ENCODE peak calls at places on chromosomes 7 and 10, in six cellular contexts. M, N, K, V, J and H are unnamed samples.

GRCh38 chr10:24351883-24352778 is 143.2 kb downstream of the KIAA1217 start:
- DNase-seq in J (no peak), K (no peak), M (peak), V (no peak), N (no peak), H (no peak)

GRCh38 chr10:130218936-130219335 is 82.7 kb downstream of the GLRX3 start:
- DNase-seq in M (no peak), V (no peak), K (no peak), J (no peak), N (no peak), H (no peak)

GRCh38 chr10:89563861-89564478 is 28.6 kb upstream of the SLC16A12 start:
- DNase-seq in J (peak), V (peak), M (peak), N (no peak), K (peak), H (no peak)

GRCh38 chr10:37948210-37948609 is 28.2 kb downstream of the ZNF25 start:
- DNase-seq in V (no peak), J (no peak), N (no peak), K (no peak), M (peak), H (no peak)

GRCh38 chr10:89001428-89002072 is 11.0 kb downstream of the FAS start:
- DNase-seq in V (no peak), J (no peak), M (peak), N (no peak), K (no peak), H (no peak)

GRCh38 chr10:121245799-121246198 is 352.4 kb downstream of the FGFR2 start:
- DNase-seq in V (no peak), K (no peak), N (no peak), M (no peak), J (no peak), H (no peak)

GRCh38 chr10:63465293-63466167 is at the start of gene JMJD1C:
- DNase-seq in V (peak), J (peak), K (peak), M (peak), N (peak), H (peak)

GRCh38 chr7:151769189-151769821 is 107.6 kb downstream of the PRKAG2 start:
- DNase-seq in V (no peak), N (peak), J (peak), M (no peak), K (no peak), H (no peak)

GRCh38 chr7:192035-192649 is at the start of gene FAM20C:
- DNase-seq in V (peak), K (peak), M (peak), J (no peak), N (peak), H (peak)

GRCh38 chr10:351770-352318 is 216.6 kb downstream of the ZMYND11 start:
- DNase-seq in J (no peak), M (no peak), N (no peak), V (no peak), K (no peak), H (no peak)

GRCh38 chr7:87475359-87476178 is at the start of gene ABCB4:
- DNase-seq in M (peak), N (peak), K (peak), V (no peak), J (no peak), H (peak)

GRCh38 chr10:49312291-49312869 is 13.4 kb downstream of the C10orf71 start:
- DNase-seq in N (no peak), K (no peak), M (no peak), J (no peak), V (no peak), H (peak)

GRCh38 chr10:71687077-71687476 is 32.5 kb downstream of the C10orf105 start:
- DNase-seq in N (no peak), V (no peak), K (no peak), J (no peak), M (no peak), H (no peak)

GRCh38 chr10:13633689-13634088 is 46.9 kb downstream of the PRPF18 start:
- DNase-seq in N (peak), J (no peak), V (no peak), K (peak), M (no peak), H (peak)

GRCh38 chr10:71279590-71280170 is 39.4 kb upstream of the SLC29A3 start:
- DNase-seq in K (no peak), N (no peak), V (no peak), J (no peak), M (no peak), H (no peak)

GRCh38 chr7:66281678-66282593 is 76.8 kb downstream of the TPST1 start:
- DNase-seq in J (no peak), V (peak), N (peak), M (peak), K (peak), H (no peak)

GRCh38 chr10:114173680-114174461 is at the start of gene CCDC186:
- DNase-seq in M (peak), V (peak), N (peak), J (peak), K (peak), H (peak)

GRCh38 chr10:100828744-100829102 is 83.3 kb downstream of the PAX2 start:
- DNase-seq in N (no peak), J (peak), M (no peak), V (no peak), K (no peak), H (no peak)

GRCh38 chr10:34180749-34181148 is 634.3 kb downstream of the PARD3 start:
- DNase-seq in V (no peak), N (no peak), K (no peak), M (no peak), J (no peak), H (no peak)

GRCh38 chr7:17043012-17043877 is 161.5 kb upstream of the AGR3 start:
- DNase-seq in J (no peak), K (no peak), M (peak), N (no peak), V (peak), H (no peak)

GRCh38 chr7:67823345-67823744 is 826.7 kb downstream of the TYW1 start:
- DNase-seq in M (peak), J (no peak), N (no peak), V (peak), K (no peak), H (no peak)

GRCh38 chr10:499991-500390 is 189.5 kb downstream of the DIP2C start:
- DNase-seq in V (no peak), J (no peak), K (no peak), M (no peak), N (peak), H (peak)

GRCh38 chr10:104072786-104073185 is 12.9 kb downstream of the COL17A1 start:
- DNase-seq in J (no peak), M (no peak), N (no peak), V (no peak), K (no peak), H (no peak)

GRCh38 chr7:155227788-155228458 is 69.8 kb upstream of the INSIG1 start:
- DNase-seq in K (no peak), J (no peak), V (no peak), N (no peak), M (no peak), H (no peak)

GRCh38 chr7:155227004-155227787 is 70.5 kb upstream of the INSIG1 start:
- DNase-seq in N (no peak), M (no peak), K (no peak), V (no peak), J (no peak), H (no peak)

GRCh38 chr7:155225095-155225494 is 72.6 kb upstream of the INSIG1 start:
- DNase-seq in M (no peak), J (no peak), N (no peak), V (no peak), K (no peak), H (no peak)

GRCh38 chr7:155225516-155225915 is 72.2 kb upstream of the INSIG1 start:
- DNase-seq in J (no peak), N (no peak), V (no peak), M (no peak), K (no peak), H (no peak)

GRCh38 chr7:155226261-155227003 is 71.2 kb upstream of the INSIG1 start:
- DNase-seq in V (no peak), J (no peak), N (no peak), K (no peak), M (no peak), H (no peak)
- TF ChIP-seq CTCF in V (no peak), J (no peak), N (no peak), K (no peak), M (no peak), H (no peak)

GRCh38 chr10:122306744-122307143 is 35.6 kb downstream of the BTBD16 start:
- DNase-seq in J (no peak), N (no peak), K (no peak), V (no peak), M (no peak), H (no peak)
- H3K27ac ChIP-seq in J (no peak), N (no peak), K (no peak), V (peak), M (no peak), H (peak)

GRCh38 chr10:113113241-113113640 is 163.2 kb downstream of the TCF7L2 start:
- DNase-seq in K (no peak), N (no peak), M (no peak), V (no peak), J (no peak), H (no peak)
- TF ChIP-seq CTCF in K (no peak), N (no peak), M (no peak), V (no peak), J (no peak), H (no peak)

GRCh38 chr7:44738876-44739665 is 9.6 kb upstream of the ZMIZ2 start:
- DNase-seq in V (no peak), N (no peak), M (no peak), K (no peak), J (no peak), H (no peak)
- H3K27ac ChIP-seq in V (no peak), N (no peak), M (no peak), K (no peak), J (no peak), H (no peak)

GRCh38 chr10:111765216-111765615 is 418.3 kb downstream of the GPAM start:
- DNase-seq in M (no peak), K (no peak), V (no peak), J (no peak), N (no peak), H (no peak)

GRCh38 chr10:111756541-111757061 is 427.0 kb downstream of the GPAM start:
- DNase-seq in V (peak), K (peak), M (peak), J (peak), N (peak), H (peak)

GRCh38 chr10:111766464-111766863 is 417.1 kb downstream of the GPAM start:
- DNase-seq in K (no peak), N (no peak), J (no peak), M (no peak), V (no peak), H (no peak)

GRCh38 chr10:111758593-111758992 is 425.0 kb downstream of the GPAM start:
- DNase-seq in K (no peak), M (no peak), J (no peak), N (no peak), V (no peak), H (no peak)

GRCh38 chr10:111762114-111762513 is 421.5 kb downstream of the GPAM start:
- DNase-seq in N (no peak), M (no peak), V (no peak), K (no peak), J (no peak), H (no peak)
- TF ChIP-seq CTCF in N (no peak), M (no peak), V (no peak), K (no peak), J (no peak), H (no peak)

DNA sequence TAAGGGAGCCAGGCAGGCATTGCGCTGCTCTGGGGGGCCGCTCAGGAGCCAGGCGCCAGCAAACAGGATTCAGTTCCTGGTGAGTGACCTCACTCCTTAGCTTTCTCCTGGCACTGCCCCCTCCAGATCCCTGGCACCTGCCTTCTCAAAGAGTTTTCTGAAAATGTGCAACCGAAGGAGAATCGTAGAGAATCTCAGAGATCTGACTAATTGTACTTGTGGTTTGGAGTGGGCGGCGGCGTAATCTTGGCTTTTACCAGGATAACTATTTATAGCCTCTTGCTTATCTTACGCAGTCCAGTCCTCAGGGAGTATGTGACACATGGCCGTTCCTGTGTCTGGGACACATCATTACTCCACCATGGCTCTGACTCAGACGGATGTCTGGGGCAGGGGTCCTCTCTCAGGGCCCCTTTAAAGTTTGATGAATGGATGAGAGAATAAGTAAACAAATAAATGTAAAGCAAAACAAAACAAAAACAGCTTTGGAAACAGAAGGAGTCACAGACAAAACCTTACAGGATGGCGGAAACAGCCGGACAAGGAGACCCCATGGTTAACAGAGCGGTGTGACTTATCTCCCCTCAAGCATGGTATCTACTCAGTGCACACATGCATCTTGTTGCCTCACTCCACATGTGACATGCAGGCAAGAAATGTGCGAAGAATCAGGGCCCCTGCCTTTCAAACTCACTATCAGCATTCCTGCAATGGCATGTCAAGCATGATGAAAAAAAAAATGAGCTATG is 99.7 kb downstream of the TNS3 start:
- DNase-seq in J (peak), K (peak), V (no peak), M (peak), N (peak), H (peak)
- H3K27ac ChIP-seq in J (peak), K (peak), V (peak), M (peak), N (peak), H (peak)

GRCh38 chr7:49635800-49636199 is 137.6 kb upstream of the VWC2 start:
- DNase-seq in K (no peak), M (no peak), J (peak), V (no peak), N (no peak), H (no peak)
- TF ChIP-seq CTCF in K (no peak), M (no peak), J (peak), V (no peak), N (peak), H (no peak)

GRCh38 chr7:75943864-75944263 is 28.9 kb downstream of the POR start:
- DNase-seq in N (no peak), K (no peak), M (peak), V (peak), J (no peak), H (no peak)

GRCh38 chr7:75938921-75939320 is 24.0 kb downstream of the POR start:
- DNase-seq in N (no peak), J (no peak), V (no peak), K (no peak), M (no peak), H (peak)

DNA sequence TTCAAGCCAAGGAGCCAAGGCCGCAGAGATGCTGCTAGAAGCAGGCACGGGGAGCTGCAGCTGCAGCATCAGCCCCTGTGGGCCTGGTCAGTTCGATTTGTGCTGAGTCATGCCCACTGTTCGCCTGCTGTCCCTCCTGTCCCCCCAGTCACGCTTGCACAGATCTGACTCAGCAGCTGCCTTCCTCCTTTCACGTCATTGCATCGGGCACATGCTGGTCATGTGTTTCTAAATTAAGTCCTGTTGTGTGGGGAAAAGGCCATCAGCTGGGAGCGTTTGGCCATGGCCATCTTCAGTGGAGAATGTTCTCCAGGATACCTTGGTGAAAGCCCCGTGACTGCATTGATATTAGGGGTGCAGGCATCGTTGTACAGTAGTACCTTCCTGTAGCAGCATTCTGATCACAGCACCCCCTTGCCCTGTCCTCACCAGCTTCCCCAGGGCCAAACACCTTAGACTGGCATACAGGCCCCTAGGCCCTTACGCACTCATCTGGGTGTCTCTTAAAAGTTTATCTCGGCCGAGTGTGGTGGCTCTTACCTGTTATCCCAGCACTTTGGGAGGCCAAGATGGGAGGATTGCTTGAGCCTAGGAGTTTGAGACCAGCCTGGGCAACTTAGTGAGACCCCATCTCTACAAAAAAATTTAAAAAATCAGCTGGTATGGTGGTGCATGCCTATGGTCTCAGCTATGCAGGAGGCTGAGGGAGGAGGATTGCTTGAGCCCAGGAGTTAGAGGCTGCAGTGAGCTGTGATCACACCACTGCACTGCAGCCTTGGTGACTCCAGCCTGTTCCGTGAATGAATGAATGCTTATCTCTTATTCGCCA is 23.2 kb downstream of the POR start:
- DNase-seq in V (peak), K (peak), M (peak), N (peak), J (no peak), H (peak)
- H3K27ac ChIP-seq in V (peak), K (peak), M (peak), N (peak), J (no peak), H (peak)

GRCh38 chr10:59865101-59865500 is 41.3 kb downstream of the CCDC6 start:
- DNase-seq in K (peak), M (peak), N (no peak), V (peak), J (peak), H (no peak)
- TF ChIP-seq CTCF in K (no peak), M (peak), N (peak), V (peak), J (peak), H (peak)